ENCODE peak calls at places on chromosomes 6 and 20, in six cellular contexts. B is B cell; X is T-cell; O is activated CD4-positive, alpha-beta T cell treated with anti-CD3 and anti-CD28 coated beads for 1 hour; G is H9; D is left ventricle myocardium inferior. M is an unnamed sample.

GRCh38 chr6:43275782-43276179 is 22.3 kb upstream of the SLC22A7 start:
- DNase-seq in D (no peak), X (no peak), G (no peak), O (no peak), B (no peak), M (no peak)

GRCh38 chr20:19594896-19595295 is 163.2 kb upstream of the RIN2 start:
- DNase-seq in G (no peak), O (no peak), B (no peak), D (no peak), X (no peak), M (no peak)

GRCh38 chr6:141165012-141165411 is 967.7 kb upstream of the GJE1 start:
- DNase-seq in X (no peak), B (no peak), O (no peak), D (no peak), G (no peak), M (no peak)

GRCh38 chr20:38870733-38871559 is 55.3 kb upstream of the FAM83D start:
- DNase-seq in G (no peak), D (no peak), X (no peak), B (no peak), O (no peak), M (peak; percentile 52)

GRCh38 chr20:35871311-35871771 is 83.0 kb downstream of the SCAND1 start:
- DNase-seq in O (no peak), B (no peak), X (no peak), D (peak; percentile 21), G (no peak), M (no peak)

GRCh38 chr20:51735728-51736600 is 32.2 kb downstream of the ATP9A start:
- DNase-seq in X (no peak), B (no peak), D (no peak), G (no peak), O (no peak), M (no peak)

GRCh38 chr6:14383393-14384174 is 266.0 kb downstream of the CD83 start:
- DNase-seq in G (no peak), D (no peak), O (no peak), B (no peak), X (no peak), M (no peak)

GRCh38 chr6:72580281-72580940 is 41.5 kb upstream of the KCNQ5 start:
- DNase-seq in X (no peak), O (no peak), B (no peak), G (peak; percentile 33), D (no peak), M (peak; percentile 31)

GRCh38 chr6:165922309-165922794 is 245.3 kb downstream of the TBXT start:
- DNase-seq in O (no peak), G (no peak), X (no peak), B (no peak), D (no peak), M (no peak)

GRCh38 chr20:45944965-45945677 is 10.6 kb downstream of the PCIF1 start:
- DNase-seq in O (no peak), X (no peak), D (no peak), G (no peak), B (no peak), M (no peak)

GRCh38 chr20:58833921-58834320 is 16.8 kb downstream of the GNAS-AS1 start:
- DNase-seq in B (no peak), G (no peak), X (no peak), O (no peak), D (no peak), M (no peak)

GRCh38 chr6:157895585-157895984 is 72.5 kb downstream of the SNX9 start:
- DNase-seq in G (no peak), B (no peak), O (no peak), D (no peak), X (no peak), M (no peak)

GRCh38 chr6:75546401-75546800 is 52.8 kb upstream of the FILIP1 start:
- DNase-seq in X (no peak), D (no peak), G (no peak), O (no peak), B (no peak), M (no peak)

GRCh38 chr6:11665636-11666335 is 112.8 kb downstream of the ADTRP start:
- DNase-seq in O (no peak), B (no peak), G (no peak), D (no peak), X (no peak), M (no peak)

GRCh38 chr20:23116301-23117089 is 30.4 kb upstream of the CD93 start:
- DNase-seq in D (no peak), X (no peak), O (no peak), G (no peak), B (no peak), M (no peak)

GRCh38 chr20:18287915-18288747 is at the start of gene ZNF133:
- DNase-seq in G (peak; percentile 97), D (peak; percentile 98), X (peak; percentile 94), O (peak; percentile 95), B (peak; percentile 96), M (peak; percentile 90)

GRCh38 chr6:67766061-67766460 is 869.0 kb upstream of the ADGRB3 start:
- DNase-seq in D (no peak), G (no peak), X (no peak), B (no peak), O (no peak), M (no peak)

GRCh38 chr6:137171824-137172733 is 1.4 kb downstream of the IL22RA2 start:
- DNase-seq in G (peak; percentile 27), O (no peak), D (no peak), X (no peak), B (peak; percentile 61), M (no peak)

GRCh38 chr6:125910518-125910917 is 46.1 kb upstream of the HINT3 start:
- DNase-seq in D (no peak), X (no peak), B (no peak), G (no peak), O (no peak), M (no peak)

GRCh38 chr6:169162968-169163903 is 90.4 kb downstream of the THBS2 start:
- DNase-seq in D (no peak), O (no peak), B (no peak), X (no peak), G (peak; percentile 16), M (peak; percentile 74)

GRCh38 chr20:25278636-25279361 is 30.9 kb downstream of the PYGB start:
- DNase-seq in G (no peak), X (no peak), O (no peak), D (peak; percentile 8), B (no peak), M (no peak)

GRCh38 chr6:138107752-138108592 is 753 bp upstream of the PERP start:
- DNase-seq in G (peak; percentile 54), X (no peak), D (no peak), O (no peak), B (no peak), M (peak; percentile 57)

GRCh38 chr6:163419413-163420314 is 5.1 kb downstream of the QKI start:
- DNase-seq in G (no peak), B (no peak), O (no peak), D (no peak), X (no peak), M (no peak)

GRCh38 chr6:170019259-170020040 is 268.0 kb downstream of the ERMARD start:
- DNase-seq in D (no peak), X (no peak), B (no peak), O (no peak), G (peak; percentile 14), M (no peak)